ENCODE peak calls at places on chromosomes 12 and 14, in ten cellular contexts. Z is HL-60, R is ovary, T is colonic mucosa, B is foreskin fibroblast, S is uterus, Q is cardiac muscle cell, D is left ventricle myocardium inferior, U is DND-41, C is aorta. W is an unnamed sample.

GRCh38 chr14:23370221-23370620 is 2.4 kb upstream of the IL25 start:
- DNase-seq in Z (no peak), Q (no peak), S (no peak), T (no peak), C (no peak), B (no peak), U (no peak), D (no peak), R (no peak), W (no peak)

GRCh38 chr12:120041386-120042231 is 52.6 kb downstream of the BICDL1 start:
- DNase-seq in S (no peak), C (no peak), Q (no peak), Z (no peak), B (no peak), R (no peak), D (no peak), T (no peak), U (no peak), W (no peak)

GRCh38 chr14:75044322-75044721 is 6.9 kb downstream of the MLH3 start:
- DNase-seq in C (no peak), Z (no peak), U (no peak), B (peak), D (no peak), R (no peak), T (no peak), Q (no peak), S (no peak), W (no peak)

GRCh38 chr12:78519422-78519821 is 345.2 kb upstream of the SYT1 start:
- DNase-seq in B (no peak), Q (no peak), D (no peak), C (no peak), T (no peak), U (no peak), S (no peak), R (no peak), Z (no peak), W (no peak)

GRCh38 chr14:81388236-81388801 is 11.8 kb downstream of the STON2 start:
- DNase-seq in T (no peak), Q (no peak), Z (no peak), R (no peak), C (no peak), D (no peak), U (no peak), B (no peak), S (no peak), W (no peak)

GRCh38 chr12:110277705-110278104 is 3.3 kb upstream of the ATP2A2 start:
- DNase-seq in Q (no peak), U (no peak), D (no peak), R (no peak), B (no peak), Z (no peak), C (no peak), S (no peak), T (no peak), W (no peak)

GRCh38 chr12:57771271-57771872 is 533 bp downstream of the METTL1 start:
- DNase-seq in S (peak), C (peak), B (peak), Q (peak), R (peak), U (peak), T (peak), D (peak), Z (peak), W (peak)

GRCh38 chr14:23829736-23830474 is 123.7 kb upstream of the DHRS4 start:
- DNase-seq in U (no peak), S (no peak), C (peak), R (peak), B (peak), T (peak), D (no peak), Z (peak), Q (no peak), W (no peak)

GRCh38 chr14:89422181-89422951 is 5.3 kb upstream of the FOXN3 start:
- DNase-seq in C (no peak), T (peak), D (no peak), Z (no peak), B (peak), R (no peak), Q (peak), U (no peak), S (no peak), W (no peak)

GRCh38 chr12:131389051-131390013 is 321.6 kb upstream of the SFSWAP start:
- DNase-seq in C (no peak), B (no peak), D (no peak), T (no peak), Q (no peak), Z (no peak), R (no peak), S (no peak), U (no peak), W (no peak)

GRCh38 chr14:90451443-90451842 is 54.6 kb downstream of the CALM1 start:
- DNase-seq in U (no peak), T (no peak), B (no peak), C (no peak), D (no peak), S (no peak), Z (no peak), R (no peak), Q (no peak), W (no peak)

GRCh38 chr12:50508420-50508819 is 3.6 kb downstream of the DIP2B start:
- DNase-seq in B (no peak), U (no peak), D (no peak), Q (no peak), Z (no peak), T (no peak), R (no peak), C (no peak), S (no peak), W (no peak)

GRCh38 chr12:29004066-29004935 is 144.8 kb upstream of the FAR2 start:
- DNase-seq in S (no peak), R (no peak), Q (no peak), T (no peak), Z (no peak), C (no peak), B (peak), U (no peak), D (no peak), W (no peak)

GRCh38 chr12:29008786-29009185 is 140.3 kb upstream of the FAR2 start:
- DNase-seq in R (no peak), B (no peak), D (no peak), Z (no peak), U (no peak), C (no peak), S (no peak), T (no peak), Q (no peak), W (no peak)

DNA sequence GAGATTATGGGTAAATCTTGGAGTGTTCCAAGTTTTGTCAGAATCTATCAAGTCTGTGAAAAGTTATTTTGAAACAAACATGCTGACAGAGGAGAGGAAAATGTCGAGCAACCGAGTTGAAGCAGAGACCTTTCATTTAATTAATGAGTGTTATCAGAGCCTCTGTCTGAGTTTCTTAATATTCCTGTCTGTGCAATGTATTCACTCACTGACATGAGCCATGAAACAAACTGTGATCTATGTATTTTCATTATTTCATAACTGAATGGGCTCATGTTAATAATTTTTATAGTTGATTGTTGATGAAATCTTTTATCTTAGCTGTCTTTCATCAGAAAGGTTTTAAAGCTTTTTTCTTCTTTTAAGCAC is 144.2 kb upstream of the FAR2 start:
- DNase-seq in U (no peak), T (no peak), R (no peak), B (no peak), S (no peak), C (no peak), D (no peak), Z (no peak), Q (no peak), W (no peak)
- H3K4me3 ChIP-seq in U (no peak), T (no peak), R (no peak), B (no peak), S (no peak), C (no peak), D (no peak), Z (no peak), Q (no peak), W (no peak)

DNA sequence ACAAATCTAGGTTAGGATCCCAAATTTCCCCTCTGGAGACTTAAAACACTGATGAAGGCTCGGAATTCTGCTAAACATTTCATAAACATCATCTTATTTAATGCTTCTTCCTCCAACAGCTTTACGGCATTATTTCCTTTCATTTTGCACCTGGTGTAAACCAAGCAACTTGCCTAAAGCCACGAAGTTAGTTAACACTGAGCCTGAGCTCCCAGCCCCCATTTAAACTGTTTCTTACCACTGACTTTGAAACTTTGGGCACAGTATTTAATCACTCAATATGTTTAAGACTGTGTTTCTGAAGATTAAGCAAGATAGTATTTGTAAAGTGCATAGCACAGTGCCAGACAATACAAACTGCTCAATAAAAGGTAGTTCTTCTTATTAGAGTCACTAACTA is 4.2 kb downstream of the EGLN3 start:
- DNase-seq in C (no peak), U (peak), Z (no peak), D (no peak), T (no peak), Q (no peak), R (no peak), B (no peak), S (no peak), W (no peak)
- H3K4me3 ChIP-seq in C (no peak), U (peak), Z (no peak), D (peak), T (peak), Q (no peak), R (no peak), B (no peak), S (no peak), W (no peak)

DNA sequence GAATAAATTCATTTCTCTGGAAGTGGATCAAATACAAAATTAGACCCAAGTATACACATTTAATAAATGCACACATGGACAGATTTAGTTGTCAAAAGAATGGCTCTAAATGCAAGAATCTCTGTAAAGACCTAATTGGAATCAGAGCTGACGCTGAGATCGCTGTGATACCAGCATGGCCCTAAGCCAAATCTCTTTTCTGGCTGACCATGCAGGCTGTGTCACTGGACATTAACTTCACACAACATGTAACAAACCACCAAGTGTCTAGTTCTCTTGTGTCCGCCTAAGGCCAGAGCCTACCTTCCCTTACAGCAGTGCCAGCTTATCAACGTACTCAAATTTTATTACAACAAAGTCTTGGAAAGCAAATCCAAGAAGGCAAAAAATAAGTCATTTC is 127.5 kb downstream of the MED13L start:
- DNase-seq in Q (no peak), U (no peak), D (no peak), T (no peak), R (no peak), C (no peak), Z (no peak), S (no peak), B (peak), W (no peak)
- H3K4me3 ChIP-seq in Q (no peak), U (no peak), D (no peak), T (no peak), R (no peak), C (no peak), Z (no peak), S (no peak), B (no peak), W (no peak)

DNA sequence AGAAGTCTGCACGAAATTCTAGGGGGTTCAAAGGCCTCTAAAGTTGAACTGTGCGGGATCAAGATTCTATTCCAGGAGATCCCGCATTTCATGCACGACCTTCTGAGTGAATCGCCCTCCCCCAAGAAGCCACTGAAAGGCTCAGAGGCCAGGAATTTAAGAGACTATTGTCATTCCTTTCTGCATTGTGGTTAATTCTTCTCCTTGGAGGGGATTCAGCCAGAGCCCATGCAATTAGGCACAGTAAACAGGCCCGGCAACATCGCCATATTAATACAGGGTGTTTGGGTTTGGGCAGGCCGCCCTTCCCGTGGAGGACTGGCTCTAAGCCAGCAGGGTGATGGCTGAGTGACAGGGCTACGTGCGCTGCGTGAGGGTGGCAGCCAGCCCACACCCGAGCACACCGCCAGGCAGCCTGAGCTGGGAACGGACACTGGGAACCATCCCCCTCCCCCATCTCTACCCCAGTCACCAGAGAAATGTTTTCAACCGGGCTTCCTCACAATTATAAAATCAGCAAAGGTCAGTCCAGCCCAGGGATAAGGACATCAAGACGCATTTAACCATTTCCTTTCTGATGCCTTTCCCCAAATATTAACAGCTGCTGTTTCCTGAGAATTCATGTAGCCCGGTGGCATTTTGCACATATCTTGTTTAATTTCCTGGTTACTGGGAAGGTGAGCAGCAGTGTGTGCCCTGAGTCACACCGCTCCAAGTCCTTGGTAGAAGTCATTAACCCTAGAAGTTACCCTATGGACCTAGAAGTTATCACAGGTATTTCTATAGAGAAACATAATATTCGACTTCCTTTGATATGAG is 12.5 kb downstream of the EGLN3 start:
- DNase-seq in D (peak), C (peak), U (no peak), Z (no peak), S (peak), T (peak), B (no peak), R (peak), Q (peak), W (peak)
- H3K4me3 ChIP-seq in D (peak), C (no peak), U (no peak), Z (no peak), S (no peak), T (no peak), B (no peak), R (no peak), Q (no peak), W (no peak)

DNA sequence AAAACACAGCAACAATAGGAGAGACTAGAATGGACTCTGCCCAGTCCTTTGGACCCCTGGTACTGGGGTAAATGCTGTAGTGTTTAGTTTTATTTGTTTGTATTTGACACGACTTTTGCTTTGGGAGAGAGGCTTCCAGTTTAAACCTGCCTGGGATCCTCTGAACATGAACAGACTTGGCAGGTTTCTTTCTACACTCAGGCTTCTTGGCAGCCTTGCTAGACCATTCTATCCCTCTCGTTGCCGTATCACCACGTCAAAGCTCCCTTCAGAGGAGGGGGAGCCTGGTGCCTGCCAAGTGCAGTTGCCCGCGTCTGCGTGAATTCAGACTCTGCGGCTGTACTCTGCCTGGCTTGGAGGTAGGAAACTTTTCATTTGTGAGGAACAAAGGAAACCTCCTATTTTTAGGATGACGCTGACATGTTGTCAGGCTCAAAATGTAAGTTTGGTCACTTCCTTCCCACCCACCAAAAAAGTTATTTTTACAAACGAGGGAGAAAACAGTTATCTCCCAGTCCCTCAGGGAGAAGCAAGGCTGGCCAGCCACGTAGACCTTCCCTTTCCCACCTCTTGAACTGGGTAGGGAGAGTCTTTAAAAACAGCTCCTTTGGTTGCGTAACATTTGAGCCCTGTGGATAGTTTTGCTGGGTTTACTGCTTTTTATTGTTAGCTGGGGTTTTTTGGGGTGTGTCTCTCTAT is 26.0 kb downstream of the CD9 start:
- DNase-seq in T (peak), S (peak), Z (peak), B (no peak), D (peak), Q (no peak), R (peak), U (no peak), C (peak), W (peak)
- H3K4me3 ChIP-seq in T (no peak), S (peak), Z (no peak), B (no peak), D (peak), Q (no peak), R (peak), U (no peak), C (no peak), W (no peak)

GRCh38 chr14:71418591-71419245 is 511.5 kb downstream of the PCNX1 start:
- DNase-seq in T (no peak), Z (no peak), Q (no peak), D (no peak), R (peak), U (no peak), B (no peak), C (no peak), S (no peak), W (no peak)
- H3K4me3 ChIP-seq in T (no peak), Z (no peak), Q (no peak), D (no peak), R (no peak), U (no peak), B (no peak), C (no peak), S (no peak), W (no peak)

GRCh38 chr14:49636866-49637265 is 1.8 kb upstream of the DNAAF2 start:
- DNase-seq in T (no peak), R (no peak), S (no peak), U (no peak), Q (no peak), C (no peak), D (no peak), Z (no peak), B (no peak), W (no peak)
- H3K4me3 ChIP-seq in T (no peak), R (no peak), S (no peak), U (no peak), Q (no peak), C (no peak), D (peak), Z (no peak), B (no peak), W (no peak)

W was measured in left lung.